ENCODE peak calls at places on chromosome 19, in five cellular contexts. Z is stimulated activated CD8-positive, alpha-beta memory T cell treated with anti-CD3 and anti-CD28 coated beads, Interleukin-7, amount 100 ng/mL, for 24 hours; R is NCI-H774; B is T-helper 1 cell; F is ovary. V is an unnamed sample.

GRCh38 chr19:40424637-40425449 is 949 bp downstream of the SERTAD1 start:
- DNase-seq in Z (no peak), R (no peak), B (no peak), F (no peak), V (no peak)

GRCh38 chr19:48010932-48011758 is 16.7 kb downstream of the ELSPBP1 start:
- DNase-seq in Z (no peak), R (no peak), B (no peak), F (no peak), V (no peak)

GRCh38 chr19:49801401-49801888 is 11.6 kb downstream of the FUZ start:
- DNase-seq in Z (no peak), R (no peak), B (no peak), F (no peak), V (no peak)

GRCh38 chr19:32322541-32322940 is 22.9 kb upstream of the ZNF507 start:
- DNase-seq in Z (no peak), R (no peak), B (no peak), F (no peak), V (no peak)

GRCh38 chr19:42246143-42246868 is 3.9 kb upstream of the GSK3A start:
- DNase-seq in Z (no peak), R (no peak), B (no peak), F (peak; percentile 78), V (peak; percentile 86)

GRCh38 chr19:9431475-9431874 is 3.9 kb downstream of the ZNF266 start:
- DNase-seq in Z (peak; percentile 33), R (no peak), B (no peak), F (no peak), V (peak; percentile 53)

GRCh38 chr19:51210385-51210784 is 14.5 kb upstream of the CD33 start:
- DNase-seq in Z (no peak), R (no peak), B (no peak), F (no peak), V (peak; percentile 38)

GRCh38 chr19:15330801-15331418 is 1.4 kb downstream of the BRD4 start:
- DNase-seq in Z (no peak), R (no peak), B (no peak), F (no peak), V (no peak)

GRCh38 chr19:43594710-43595604 is 977 bp downstream of the IRGQ start:
- DNase-seq in Z (peak; percentile 29), R (peak; percentile 54), B (peak; percentile 59), F (peak; percentile 34), V (peak; percentile 78)

GRCh38 chr19:2171349-2172145 is 7.8 kb downstream of the DOT1L start:
- DNase-seq in Z (peak; percentile 61), R (no peak), B (peak; percentile 65), F (no peak), V (no peak)

GRCh38 chr19:33085570-33086128 is 4.7 kb downstream of the GPATCH1 start:
- DNase-seq in Z (no peak), R (no peak), B (no peak), F (no peak), V (no peak)

GRCh38 chr19:3450796-3451411 is 29.4 kb downstream of the SMIM24 start:
- DNase-seq in Z (no peak), R (no peak), B (no peak), F (peak; percentile 60), V (peak; percentile 93)

V was measured in aorta.